ENCODE peak calls at places on chromosomes 5 and 9, in seven cellular contexts. M, R, F, C, Q, B and X are unnamed samples.

GRCh38 chr9:89648247-89649000 is 43.6 kb downstream of the GADD45G start:
- DNase-seq in B (no peak), F (no peak), M (peak), Q (no peak), C (no peak), R (no peak), X (no peak)

GRCh38 chr9:83503881-83504280 is 34.3 kb downstream of the FRMD3 start:
- DNase-seq in R (no peak), C (no peak), Q (no peak), F (no peak), B (no peak), M (no peak), X (no peak)

GRCh38 chr9:85249313-85249621 is 492.5 kb downstream of the AGTPBP1 start:
- DNase-seq in C (no peak), R (no peak), F (no peak), M (no peak), Q (no peak), B (no peak), X (no peak)

GRCh38 chr9:4048441-4048840 is 251.4 kb downstream of the GLIS3 start:
- DNase-seq in C (no peak), F (no peak), R (no peak), Q (no peak), B (no peak), M (no peak), X (no peak)

GRCh38 chr5:55706230-55706629 is 5.9 kb downstream of the SLC38A9 start:
- DNase-seq in F (no peak), B (no peak), M (no peak), C (no peak), Q (no peak), R (no peak), X (no peak)

GRCh38 chr5:120817044-120817985 is 353.2 kb downstream of the PRR16 start:
- DNase-seq in Q (no peak), F (no peak), R (no peak), M (no peak), C (no peak), B (no peak), X (no peak)

GRCh38 chr5:174816858-174817257 is 92.5 kb downstream of the MSX2 start:
- DNase-seq in B (no peak), C (no peak), R (no peak), F (no peak), Q (no peak), M (no peak), X (no peak)

GRCh38 chr9:91889161-91889560 is 60.9 kb downstream of the ROR2 start:
- DNase-seq in M (no peak), R (no peak), B (no peak), F (no peak), Q (no peak), C (no peak), X (no peak)

GRCh38 chr9:92770005-92770995 is 5.7 kb upstream of the BICD2 start:
- DNase-seq in Q (peak), F (no peak), M (no peak), B (no peak), C (no peak), R (no peak), X (no peak)

GRCh38 chr9:91727316-91727861 is 222.6 kb downstream of the ROR2 start:
- DNase-seq in M (no peak), Q (peak), R (no peak), C (no peak), F (no peak), B (no peak), X (peak)

GRCh38 chr5:143536364-143536763 is 132.9 kb upstream of the NR3C1 start:
- DNase-seq in Q (no peak), R (no peak), C (no peak), F (peak), M (no peak), B (no peak), X (no peak)

GRCh38 chr9:124652203-124652992 is 118.7 kb downstream of the NR6A1 start:
- DNase-seq in C (no peak), R (no peak), M (no peak), F (no peak), Q (no peak), B (no peak), X (no peak)

GRCh38 chr9:98707158-98708102 is 1.3 kb downstream of the GABBR2 start:
- DNase-seq in B (peak), R (no peak), Q (no peak), F (no peak), M (peak), C (no peak), X (peak)

GRCh38 chr5:55278778-55279177 is 28.7 kb downstream of the DHX29 start:
- DNase-seq in M (no peak), Q (no peak), B (no peak), F (no peak), C (no peak), R (no peak), X (no peak)

GRCh38 chr9:98118640-98119601 is at the start of gene TRIM14:
- DNase-seq in R (no peak), Q (peak), B (peak), F (no peak), C (peak), M (peak), X (peak)

GRCh38 chr9:100756217-100756616 is 178.3 kb downstream of the CAVIN4 start:
- DNase-seq in Q (no peak), B (no peak), M (no peak), R (no peak), F (no peak), C (no peak), X (no peak)

GRCh38 chr5:74131256-74131655 is 505.3 kb downstream of the ARHGEF28 start:
- DNase-seq in C (no peak), M (no peak), F (no peak), R (no peak), Q (no peak), B (no peak), X (no peak)

GRCh38 chr9:82454509-82455190 is 466.1 kb downstream of the SPATA31D1 start:
- DNase-seq in M (no peak), B (no peak), F (no peak), R (no peak), C (no peak), Q (no peak), X (no peak)

GRCh38 chr5:60382761-60383160 is 317.2 kb downstream of the DEPDC1B start:
- DNase-seq in Q (peak), R (no peak), M (no peak), F (no peak), B (no peak), C (no peak), X (peak)

GRCh38 chr5:53361708-53362107 is 118.7 kb upstream of the FST start:
- DNase-seq in F (no peak), R (no peak), C (no peak), Q (no peak), B (no peak), M (no peak), X (no peak)

GRCh38 chr5:87103616-87104287 is 163.9 kb upstream of the RASA1 start:
- DNase-seq in R (no peak), F (no peak), M (no peak), Q (peak), C (no peak), B (no peak), X (peak)

GRCh38 chr9:38713426-38713825 is 6.5 kb downstream of the FAM240B start:
- DNase-seq in M (no peak), C (no peak), F (peak), R (no peak), Q (no peak), B (no peak), X (no peak)

GRCh38 chr5:119269061-119269579 is 86.7 kb upstream of the TNFAIP8 start:
- DNase-seq in Q (peak), B (peak), C (peak), R (peak), M (peak), F (peak), X (peak)

GRCh38 chr5:7218146-7218545 is 177.8 kb upstream of the ADCY2 start:
- DNase-seq in R (no peak), M (no peak), Q (no peak), F (no peak), C (no peak), B (no peak), X (no peak)

GRCh38 chr5:78509884-78510769 is 138.4 kb downstream of the LHFPL2 start:
- DNase-seq in F (no peak), C (peak), M (peak), R (peak), B (peak), Q (peak), X (peak)

GRCh38 chr5:171595801-171596231 is 176.4 kb downstream of the FGF18 start:
- DNase-seq in F (no peak), M (no peak), Q (no peak), B (peak), R (no peak), C (no peak), X (no peak)

GRCh38 chr9:90546200-90546599 is 96.4 kb downstream of the DIRAS2 start:
- DNase-seq in C (no peak), R (no peak), Q (no peak), F (no peak), M (no peak), B (no peak), X (no peak)

GRCh38 chr9:69590241-69590640 is 81.9 kb downstream of the APBA1 start:
- DNase-seq in R (no peak), M (no peak), B (no peak), F (no peak), C (no peak), Q (no peak), X (no peak)

GRCh38 chr5:2105141-2105540 is 222.4 kb upstream of the IRX4 start:
- DNase-seq in B (no peak), F (no peak), Q (no peak), C (no peak), M (no peak), R (peak), X (no peak)

GRCh38 chr5:76082790-76083554 is at the start of gene SV2C:
- DNase-seq in R (peak), C (peak), F (no peak), M (peak), Q (peak), B (no peak), X (peak)

GRCh38 chr9:90907790-90908189 is 106.2 kb downstream of the SYK start:
- DNase-seq in F (no peak), M (no peak), R (no peak), B (no peak), C (no peak), Q (no peak), X (no peak)

GRCh38 chr5:147509041-147509709 is 693 bp downstream of the DPYSL3 start:
- DNase-seq in R (peak), C (peak), B (peak), Q (no peak), M (peak), F (peak), X (no peak)

GRCh38 chr5:79857692-79858091 is 133.4 kb downstream of the MTX3 start:
- DNase-seq in Q (no peak), C (no peak), B (no peak), R (no peak), M (no peak), F (no peak), X (no peak)

GRCh38 chr5:94402096-94402495 is 216.3 kb downstream of the KIAA0825 start:
- DNase-seq in R (no peak), F (no peak), B (no peak), C (no peak), Q (no peak), M (no peak), X (no peak)

GRCh38 chr5:116359575-116359974 is 215.0 kb downstream of the SEMA6A start:
- DNase-seq in Q (no peak), B (no peak), R (no peak), M (no peak), C (no peak), F (no peak), X (no peak)

GRCh38 chr9:34070601-34071340 is 22.1 kb upstream of the UBAP2 start:
- DNase-seq in R (no peak), Q (no peak), M (no peak), B (no peak), C (no peak), F (no peak), X (no peak)

DNA sequence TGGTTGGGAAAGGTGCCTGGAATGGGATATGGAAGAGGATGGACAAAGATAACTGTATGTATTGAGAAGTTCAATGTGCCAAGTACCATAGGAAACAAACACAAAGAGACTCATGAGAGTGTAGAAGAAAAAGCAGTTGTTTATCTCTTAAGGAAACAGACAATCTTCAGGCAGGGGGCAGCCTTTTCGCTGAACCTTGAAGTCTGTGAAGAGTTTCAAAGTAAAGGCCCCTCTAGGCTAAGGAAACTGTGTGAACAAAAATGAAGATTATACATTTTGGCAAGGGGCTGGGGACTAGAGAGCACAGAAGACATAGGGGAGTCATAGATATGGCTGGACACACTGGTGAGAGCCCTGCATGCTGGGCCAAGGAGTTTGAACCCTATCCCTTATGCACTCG is 27.5 kb upstream of the FRMPD1 start:
- DNase-seq in B (no peak), M (no peak), Q (no peak), C (no peak), R (no peak), F (no peak), X (no peak)
- TF ChIP-seq CTCF in B (no peak), M (no peak), Q (no peak), C (no peak), R (no peak), F (no peak), X (no peak)

DNA sequence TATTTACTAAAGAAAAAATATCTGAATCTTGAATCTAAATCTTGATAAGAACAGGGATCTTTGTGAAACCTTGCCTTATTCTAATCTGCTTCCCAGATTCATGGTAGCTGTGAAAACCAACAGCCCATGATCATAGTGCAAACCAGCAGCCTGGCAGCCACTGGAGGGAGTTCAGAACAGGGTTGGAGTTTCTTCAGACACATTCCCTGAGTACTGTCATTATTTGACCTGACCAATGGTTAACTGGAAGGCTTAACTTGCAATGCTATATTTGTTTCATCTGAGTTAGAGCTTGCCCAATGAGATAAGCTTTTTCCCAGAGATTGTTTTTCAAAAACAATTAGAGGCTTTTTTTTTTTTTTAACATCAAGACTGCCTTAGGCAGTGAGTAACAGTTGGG is 47.8 kb downstream of the LOX start:
- DNase-seq in F (no peak), B (no peak), C (no peak), M (no peak), Q (no peak), R (no peak), X (no peak)
- TF ChIP-seq CTCF in F (no peak), B (peak), C (no peak), M (no peak), Q (no peak), R (no peak), X (no peak)

GRCh38 chr9:127362829-127363228 is 34.1 kb upstream of the SLC2A8 start:
- DNase-seq in C (no peak), B (no peak), M (no peak), R (no peak), Q (no peak), F (no peak), X (no peak)

GRCh38 chr9:127360205-127360604 is 36.8 kb upstream of the SLC2A8 start:
- DNase-seq in C (no peak), M (no peak), Q (no peak), R (no peak), F (no peak), B (no peak), X (no peak)

GRCh38 chr9:127358770-127359169 is 38.2 kb upstream of the SLC2A8 start:
- DNase-seq in Q (no peak), M (no peak), C (no peak), F (no peak), R (no peak), B (no peak), X (no peak)

GRCh38 chr9:127360829-127361228 is 36.1 kb upstream of the SLC2A8 start:
- DNase-seq in R (no peak), B (no peak), F (no peak), C (no peak), Q (no peak), M (no peak), X (no peak)

DNA sequence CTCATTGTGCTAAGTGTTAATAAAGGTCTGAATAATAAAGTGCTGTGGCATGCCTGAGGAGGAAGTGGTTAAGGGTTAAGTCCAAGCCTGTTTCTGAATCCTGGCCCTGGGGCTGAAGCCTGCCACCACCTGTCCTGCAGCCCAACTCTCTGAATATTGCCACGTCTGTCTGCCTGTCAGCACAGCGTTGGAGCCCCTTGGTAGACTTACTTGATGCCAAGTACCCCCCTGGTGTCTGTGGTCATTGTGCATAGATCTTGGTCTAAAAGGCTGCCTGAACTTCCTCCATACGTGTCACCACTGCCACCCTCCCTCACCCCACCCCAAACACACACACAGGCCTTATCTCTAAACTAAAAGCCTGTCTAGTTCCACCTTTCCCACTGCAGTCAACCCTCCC is 35.4 kb upstream of the SLC2A8 start:
- DNase-seq in C (peak), Q (no peak), M (no peak), F (no peak), B (no peak), R (no peak), X (no peak)
- TF ChIP-seq CTCF in C (no peak), Q (no peak), M (no peak), F (no peak), B (no peak), R (no peak), X (no peak)

DNA sequence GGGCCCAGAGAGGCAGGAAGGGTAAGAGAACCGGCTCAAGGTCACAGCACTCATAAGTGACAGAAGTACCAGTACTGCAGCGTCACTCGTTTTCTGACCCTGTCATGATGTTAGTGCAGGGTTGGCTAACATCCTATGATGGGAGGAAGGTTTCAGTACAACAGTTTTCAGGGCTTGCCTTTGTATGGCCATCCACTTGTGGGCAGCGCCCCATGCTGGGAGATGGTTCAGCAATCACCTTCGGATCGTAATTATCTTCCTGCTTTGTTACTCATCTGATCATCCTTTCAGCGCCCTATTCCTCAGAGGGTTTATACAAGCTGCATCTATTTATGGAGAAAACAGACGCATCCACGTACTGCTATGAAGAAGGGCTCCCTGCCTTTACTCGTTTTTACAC is 2.4 kb downstream of the MAP1B start:
- DNase-seq in F (no peak), C (no peak), R (no peak), Q (no peak), B (no peak), M (no peak), X (no peak)
- TF ChIP-seq CTCF in F (no peak), C (no peak), R (no peak), Q (no peak), B (no peak), M (no peak), X (no peak)

GRCh38 chr5:158897444-158898160 is 202.1 kb downstream of the EBF1 start:
- DNase-seq in R (no peak), M (no peak), C (no peak), Q (no peak), F (no peak), B (no peak), X (no peak)

GRCh38 chr5:158899792-158900191 is 199.9 kb downstream of the EBF1 start:
- DNase-seq in F (peak), M (no peak), Q (no peak), B (peak), R (no peak), C (no peak), X (no peak)

GRCh38 chr5:158898185-158899177 is 201.2 kb downstream of the EBF1 start:
- DNase-seq in C (no peak), B (no peak), Q (peak), M (no peak), F (no peak), R (no peak), X (peak)

GRCh38 chr5:158899201-158899600 is 200.5 kb downstream of the EBF1 start:
- DNase-seq in B (no peak), M (no peak), F (no peak), C (no peak), R (no peak), Q (no peak), X (no peak)

GRCh38 chr5:158895573-158895972 is 204.1 kb downstream of the EBF1 start:
- DNase-seq in F (no peak), R (no peak), M (no peak), C (no peak), B (no peak), Q (no peak), X (no peak)
- TF ChIP-seq CTCF in F (no peak), R (no peak), M (no peak), C (no peak), B (peak), Q (no peak), X (no peak)

GRCh38 chr5:154189819-154190651 is 498 bp upstream of the GALNT10 start:
- DNase-seq in R (peak), B (peak), C (peak), M (peak), F (peak), Q (peak), X (peak)
- TF ChIP-seq CTCF in R (peak), B (peak), C (peak), M (peak), F (peak), Q (peak), X (no peak)

GRCh38 chr9:122140368-122141193 is 19.0 kb downstream of the NDUFA8 start:
- DNase-seq in M (no peak), F (no peak), Q (no peak), R (no peak), C (no peak), B (no peak), X (no peak)

GRCh38 chr9:122135529-122135859 is 24.1 kb downstream of the NDUFA8 start:
- DNase-seq in R (no peak), B (no peak), F (no peak), M (no peak), C (no peak), Q (no peak), X (no peak)

GRCh38 chr9:122141671-122142070 is 17.9 kb downstream of the NDUFA8 start:
- DNase-seq in C (no peak), F (no peak), Q (no peak), B (no peak), M (no peak), R (no peak), X (no peak)

GRCh38 chr9:122134822-122135528 is 24.6 kb downstream of the NDUFA8 start:
- DNase-seq in Q (no peak), F (no peak), C (no peak), R (no peak), B (no peak), M (no peak), X (no peak)

GRCh38 chr9:122138560-122139268 is 20.9 kb downstream of the NDUFA8 start:
- DNase-seq in R (no peak), M (no peak), C (no peak), F (no peak), B (no peak), Q (no peak), X (no peak)
- TF ChIP-seq CTCF in R (no peak), M (no peak), C (no peak), F (no peak), B (no peak), Q (no peak), X (no peak)

DNA sequence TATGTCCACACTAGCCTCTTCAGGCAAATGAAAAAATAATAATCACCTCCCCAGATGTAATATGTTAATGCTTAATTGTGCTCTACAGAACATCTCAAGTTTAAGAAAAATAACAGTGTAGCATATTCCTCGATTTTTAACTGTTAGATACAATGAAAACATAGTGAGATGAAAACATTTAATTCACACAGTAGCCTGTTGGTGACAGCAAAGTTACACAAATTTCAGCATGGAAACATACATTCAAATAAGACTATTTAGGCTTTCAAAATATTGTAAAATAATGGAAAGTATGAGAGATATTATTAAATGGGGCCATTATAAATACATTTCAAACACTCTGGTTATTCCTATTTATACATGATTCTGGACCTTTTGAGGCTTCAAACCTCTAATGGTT is 543.1 kb downstream of the MAT2B start:
- DNase-seq in B (no peak), Q (no peak), F (no peak), M (no peak), R (no peak), C (no peak), X (no peak)
- TF ChIP-seq CTCF in B (peak), Q (no peak), F (no peak), M (no peak), R (no peak), C (no peak), X (no peak)

GRCh38 chr5:16844952-16845351 is 91.1 kb downstream of the MYO10 start:
- DNase-seq in C (no peak), R (no peak), M (no peak), Q (no peak), B (no peak), F (no peak), X (no peak)
- TF ChIP-seq CTCF in C (peak), R (no peak), M (no peak), Q (no peak), B (no peak), F (no peak), X (no peak)